ENCODE peak calls at places on chromosomes 13 and 19, in four cellular contexts. L is WTC11, V is AG10803, D is IMR-90. N is an unnamed sample.

GRCh38 chr19:8237026-8237425 is 27.9 kb downstream of the CERS4 start:
- DNase-seq in L (no peak), V (no peak), D (no peak), N (no peak)

GRCh38 chr13:49652691-49653305 is 24.5 kb downstream of the ARL11 start:
- DNase-seq in L (peak; percentile 56), V (peak; percentile 37), D (peak; percentile 10), N (peak; percentile 83)

GRCh38 chr13:107192289-107192688 is 624.4 kb upstream of the ARGLU1 start:
- DNase-seq in L (no peak), V (no peak), D (peak; percentile 43), N (peak; percentile 58)

GRCh38 chr19:1400281-1401137 is 833 bp downstream of the GAMT start:
- DNase-seq in L (no peak), V (peak; percentile 13), D (no peak), N (no peak)

GRCh38 chr13:23608704-23609413 is 38.6 kb downstream of the TNFRSF19 start:
- DNase-seq in L (no peak), V (peak; percentile 76), D (peak; percentile 42), N (no peak)

GRCh38 chr13:28983661-28984060 is 163.5 kb downstream of the MTUS2 start:
- DNase-seq in L (no peak), V (no peak), D (no peak), N (peak; percentile 66)

GRCh38 chr13:31675521-31675953 is 63.8 kb upstream of the RXFP2 start:
- DNase-seq in L (no peak), V (peak; percentile 76), D (no peak), N (no peak)

GRCh38 chr13:27007166-27007565 is 164.4 kb downstream of the USP12 start:
- DNase-seq in L (no peak), V (no peak), D (no peak), N (peak; percentile 53)

GRCh38 chr19:44757735-44758505 is 9.4 kb downstream of the BCL3 start:
- DNase-seq in L (peak; percentile 76), V (peak; percentile 53), D (peak; percentile 63), N (peak; percentile 90)

GRCh38 chr19:3250675-3251074 is 26.2 kb downstream of the CELF5 start:
- DNase-seq in L (peak; percentile 45), V (no peak), D (no peak), N (peak; percentile 75)

GRCh38 chr19:48393559-48394330 is at the start of gene GRIN2D:
- DNase-seq in L (peak; percentile 52), V (peak; percentile 38), D (peak; percentile 33), N (peak; percentile 84)
- TF ChIP-seq CTCF in L (no peak), V (no peak), D (peak; percentile 23), N (peak; percentile 32)

DNA sequence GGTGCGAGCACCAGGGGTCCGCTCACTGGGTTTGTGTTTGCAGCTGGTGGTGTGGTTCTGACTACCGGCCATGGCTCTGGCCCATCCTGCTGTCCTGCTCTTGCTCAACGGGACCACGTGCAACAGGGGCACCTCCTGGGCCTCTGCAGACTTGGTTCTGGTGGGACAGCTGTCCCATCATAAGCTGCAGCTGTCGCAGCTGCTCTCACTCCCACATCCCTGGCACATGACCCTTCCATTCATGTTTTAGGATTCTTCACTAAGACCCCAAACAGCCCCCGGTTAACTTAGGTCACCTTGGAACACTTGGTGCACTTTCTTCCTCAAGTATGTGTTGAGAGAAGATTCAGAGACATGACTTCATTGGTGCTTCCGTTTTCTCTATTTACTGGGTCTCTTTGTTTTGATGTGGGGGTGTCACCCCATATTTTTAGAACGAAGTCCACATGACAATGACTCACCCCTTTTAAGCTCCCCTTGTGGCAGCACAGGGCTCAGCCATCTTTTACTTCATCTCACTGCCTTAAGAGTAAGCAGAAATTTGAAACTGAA is 68.4 kb upstream of the ARHGEF7 start:
- DNase-seq in L (no peak), V (peak; percentile 45), D (peak; percentile 58), N (no peak)
- TF ChIP-seq CTCF in L (no peak), V (peak; percentile 49), D (peak; percentile 37), N (peak; percentile 33)

DNA sequence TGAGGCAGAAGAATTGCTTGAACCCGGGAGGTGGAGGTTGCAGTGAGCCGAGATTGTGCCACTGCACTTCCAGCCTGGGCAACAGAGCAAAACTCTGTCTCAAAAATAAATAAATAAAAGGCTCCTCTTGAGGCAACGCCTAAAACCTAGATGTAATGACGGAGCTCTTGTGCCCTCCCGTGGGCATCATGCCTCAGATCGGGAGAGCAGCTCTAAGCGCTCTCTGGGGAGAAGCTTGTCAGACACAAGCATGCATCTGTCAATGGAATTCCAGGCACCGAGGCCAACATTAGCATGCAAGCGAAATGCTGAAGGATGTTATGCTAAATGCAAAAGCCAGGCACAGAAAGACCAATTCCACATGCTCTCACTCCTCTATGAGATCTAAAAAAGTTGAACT is 45.6 kb upstream of the MRI1 start:
- DNase-seq in L (peak; percentile 36), V (peak; percentile 89), D (peak; percentile 66), N (peak; percentile 63)
- TF ChIP-seq CTCF in L (no peak), V (peak; percentile 56), D (peak; percentile 50), N (peak; percentile 64)

GRCh38 chr19:5680437-5681368 is at the start of the genes HSD11B1L and MICOS13:
- DNase-seq in L (peak; percentile 97), V (peak; percentile 99), D (peak; percentile 98), N (peak; percentile 99)
- TF ChIP-seq CTCF in L (no peak), V (no peak), D (no peak), N (no peak)

GRCh38 chr19:35744688-35745327 is 410 bp downstream of the U2AF1L4 start:
- DNase-seq in L (peak; percentile 96), V (peak; percentile 93), D (peak; percentile 94), N (peak; percentile 98)
- TF ChIP-seq CTCF in L (no peak), V (peak; percentile 52), D (peak; percentile 59), N (peak; percentile 65)

N was measured in endodermal cell.